ENCODE peak calls at places on chromosome 22, in eight cellular contexts. One of them, this sample, is unnamed.

GRCh38 chr22:44647141-44647540 is 54.9 kb upstream of the PRR5 start:
- DNase-seq in activated T-cell treated with anti-CD3 and anti-CD28 coated beads for 1 hour: no peak
- DNase-seq in adrenal gland: no peak
- DNase-seq in left ventricle myocardium superior: no peak
- DNase-seq in cardiac fibroblast: no peak
- DNase-seq in H4: no peak
- DNase-seq in endothelial cell of umbilical vein: no peak
- DNase-seq in GM23248: no peak
- DNase-seq in this sample: no peak

GRCh38 chr22:39138357-39138997 is 14.0 kb downstream of the CBX7 start:
- DNase-seq in GM23248: no peak
- DNase-seq in left ventricle myocardium superior: no peak
- DNase-seq in activated T-cell treated with anti-CD3 and anti-CD28 coated beads for 1 hour: no peak
- DNase-seq in endothelial cell of umbilical vein: no peak
- DNase-seq in H4: no peak
- DNase-seq in cardiac fibroblast: no peak
- DNase-seq in adrenal gland: no peak
- DNase-seq in this sample: no peak

GRCh38 chr22:28052818-28053217 is 133.8 kb upstream of the PITPNB start:
- DNase-seq in H4: no peak
- DNase-seq in GM23248: no peak
- DNase-seq in cardiac fibroblast: no peak
- DNase-seq in activated T-cell treated with anti-CD3 and anti-CD28 coated beads for 1 hour: no peak
- DNase-seq in endothelial cell of umbilical vein: no peak
- DNase-seq in adrenal gland: no peak
- DNase-seq in left ventricle myocardium superior: no peak
- DNase-seq in this sample: no peak

GRCh38 chr22:48705917-48706605 is 1121.6 kb downstream of the BRD1 start:
- DNase-seq in left ventricle myocardium superior: no peak
- DNase-seq in activated T-cell treated with anti-CD3 and anti-CD28 coated beads for 1 hour: no peak
- DNase-seq in H4: no peak
- DNase-seq in adrenal gland: no peak
- DNase-seq in GM23248: no peak
- DNase-seq in endothelial cell of umbilical vein: no peak
- DNase-seq in cardiac fibroblast: no peak
- DNase-seq in this sample: no peak

GRCh38 chr22:40534379-40535188 is 101.9 kb downstream of the MRTFA start:
- DNase-seq in activated T-cell treated with anti-CD3 and anti-CD28 coated beads for 1 hour: no peak
- DNase-seq in left ventricle myocardium superior: no peak
- DNase-seq in GM23248: peak; percentile 87
- DNase-seq in H4: peak; percentile 25
- DNase-seq in endothelial cell of umbilical vein: peak; percentile 39
- DNase-seq in cardiac fibroblast: peak; percentile 57
- DNase-seq in adrenal gland: no peak
- DNase-seq in this sample: no peak

GRCh38 chr22:32665676-32666075 is 135.8 kb upstream of the TIMP3 start:
- DNase-seq in endothelial cell of umbilical vein: no peak
- DNase-seq in H4: no peak
- DNase-seq in activated T-cell treated with anti-CD3 and anti-CD28 coated beads for 1 hour: no peak
- DNase-seq in cardiac fibroblast: no peak
- DNase-seq in adrenal gland: no peak
- DNase-seq in left ventricle myocardium superior: no peak
- DNase-seq in GM23248: peak; percentile 33
- DNase-seq in this sample: no peak

GRCh38 chr22:22166941-22167713 is 77.5 kb upstream of the VPREB1 start:
- DNase-seq in GM23248: no peak
- DNase-seq in H4: no peak
- DNase-seq in endothelial cell of umbilical vein: no peak
- DNase-seq in adrenal gland: no peak
- DNase-seq in left ventricle myocardium superior: no peak
- DNase-seq in cardiac fibroblast: no peak
- DNase-seq in activated T-cell treated with anti-CD3 and anti-CD28 coated beads for 1 hour: no peak
- DNase-seq in this sample: peak; percentile 18

GRCh38 chr22:17915676-17916075 is 108.7 kb downstream of the MICAL3 start:
- DNase-seq in adrenal gland: no peak
- DNase-seq in H4: no peak
- DNase-seq in left ventricle myocardium superior: no peak
- DNase-seq in endothelial cell of umbilical vein: no peak
- DNase-seq in cardiac fibroblast: no peak
- DNase-seq in activated T-cell treated with anti-CD3 and anti-CD28 coated beads for 1 hour: no peak
- DNase-seq in GM23248: no peak
- DNase-seq in this sample: no peak

GRCh38 chr22:29006346-29006745 is 55.3 kb downstream of the C22orf31 start:
- DNase-seq in endothelial cell of umbilical vein: no peak
- DNase-seq in activated T-cell treated with anti-CD3 and anti-CD28 coated beads for 1 hour: no peak
- DNase-seq in left ventricle myocardium superior: no peak
- DNase-seq in H4: no peak
- DNase-seq in GM23248: no peak
- DNase-seq in adrenal gland: no peak
- DNase-seq in cardiac fibroblast: no peak
- DNase-seq in this sample: no peak

GRCh38 chr22:26894362-26894761 is 237.0 kb downstream of the MIAT start:
- DNase-seq in adrenal gland: no peak
- DNase-seq in cardiac fibroblast: no peak
- DNase-seq in left ventricle myocardium superior: no peak
- DNase-seq in activated T-cell treated with anti-CD3 and anti-CD28 coated beads for 1 hour: no peak
- DNase-seq in GM23248: peak; percentile 64
- DNase-seq in H4: no peak
- DNase-seq in endothelial cell of umbilical vein: peak; percentile 12
- DNase-seq in this sample: no peak

GRCh38 chr22:48186121-48186790 is 1423.8 kb downstream of the TBC1D22A start:
- DNase-seq in H4: no peak
- DNase-seq in GM23248: no peak
- DNase-seq in cardiac fibroblast: no peak
- DNase-seq in adrenal gland: no peak
- DNase-seq in endothelial cell of umbilical vein: no peak
- DNase-seq in left ventricle myocardium superior: no peak
- DNase-seq in activated T-cell treated with anti-CD3 and anti-CD28 coated beads for 1 hour: no peak
- DNase-seq in this sample: no peak

GRCh38 chr22:30816413-30816812 is 121.7 kb downstream of the OSBP2 start:
- DNase-seq in activated T-cell treated with anti-CD3 and anti-CD28 coated beads for 1 hour: no peak
- DNase-seq in cardiac fibroblast: no peak
- DNase-seq in GM23248: no peak
- DNase-seq in endothelial cell of umbilical vein: no peak
- DNase-seq in adrenal gland: no peak
- DNase-seq in left ventricle myocardium superior: no peak
- DNase-seq in H4: no peak
- DNase-seq in this sample: no peak

GRCh38 chr22:20750461-20751184 is 23.3 kb upstream of the SERPIND1 start:
- DNase-seq in endothelial cell of umbilical vein: peak; percentile 83
- DNase-seq in H4: peak; percentile 33
- DNase-seq in adrenal gland: peak; percentile 74
- DNase-seq in activated T-cell treated with anti-CD3 and anti-CD28 coated beads for 1 hour: no peak
- DNase-seq in left ventricle myocardium superior: peak; percentile 63
- DNase-seq in GM23248: peak; percentile 93
- DNase-seq in cardiac fibroblast: peak; percentile 79
- DNase-seq in this sample: no peak

GRCh38 chr22:50531546-50532352 is 1.9 kb upstream of the TYMP start:
- DNase-seq in endothelial cell of umbilical vein: peak; percentile 42
- DNase-seq in H4: no peak
- DNase-seq in activated T-cell treated with anti-CD3 and anti-CD28 coated beads for 1 hour: peak; percentile 62
- DNase-seq in adrenal gland: peak; percentile 68
- DNase-seq in left ventricle myocardium superior: peak; percentile 90
- DNase-seq in GM23248: peak; percentile 88
- DNase-seq in cardiac fibroblast: peak; percentile 87
- DNase-seq in this sample: no peak

GRCh38 chr22:45225732-45226560 is 14.7 kb downstream of the KIAA0930 start:
- DNase-seq in endothelial cell of umbilical vein: no peak
- DNase-seq in activated T-cell treated with anti-CD3 and anti-CD28 coated beads for 1 hour: no peak
- DNase-seq in cardiac fibroblast: peak; percentile 54
- DNase-seq in H4: no peak
- DNase-seq in adrenal gland: no peak
- DNase-seq in left ventricle myocardium superior: no peak
- DNase-seq in GM23248: peak; percentile 72
- DNase-seq in this sample: no peak

GRCh38 chr22:36079041-36079440 is 50.4 kb upstream of the RBFOX2 start:
- DNase-seq in cardiac fibroblast: no peak
- DNase-seq in left ventricle myocardium superior: no peak
- DNase-seq in activated T-cell treated with anti-CD3 and anti-CD28 coated beads for 1 hour: no peak
- DNase-seq in endothelial cell of umbilical vein: no peak
- DNase-seq in GM23248: no peak
- DNase-seq in H4: no peak
- DNase-seq in adrenal gland: no peak
- DNase-seq in this sample: no peak

GRCh38 chr22:32469799-32470212 is 4.8 kb upstream of the FBXO7 start:
- DNase-seq in H4: peak; percentile 70
- DNase-seq in adrenal gland: peak; percentile 59
- DNase-seq in cardiac fibroblast: peak; percentile 58
- DNase-seq in GM23248: peak; percentile 87
- DNase-seq in endothelial cell of umbilical vein: no peak
- DNase-seq in activated T-cell treated with anti-CD3 and anti-CD28 coated beads for 1 hour: no peak
- DNase-seq in left ventricle myocardium superior: no peak
- DNase-seq in this sample: no peak

GRCh38 chr22:44931077-44931540 is 78.7 kb downstream of the PHF21B start:
- DNase-seq in H4: no peak
- DNase-seq in left ventricle myocardium superior: peak; percentile 89
- DNase-seq in adrenal gland: peak; percentile 76
- DNase-seq in activated T-cell treated with anti-CD3 and anti-CD28 coated beads for 1 hour: no peak
- DNase-seq in GM23248: peak; percentile 59
- DNase-seq in cardiac fibroblast: peak; percentile 27
- DNase-seq in endothelial cell of umbilical vein: no peak
- DNase-seq in this sample: no peak

GRCh38 chr22:17570851-17571631 is 7.7 kb downstream of the SLC25A18 start:
- DNase-seq in endothelial cell of umbilical vein: no peak
- DNase-seq in GM23248: peak; percentile 91
- DNase-seq in left ventricle myocardium superior: peak; percentile 93
- DNase-seq in H4: peak; percentile 68
- DNase-seq in cardiac fibroblast: peak; percentile 95
- DNase-seq in adrenal gland: peak; percentile 27
- DNase-seq in activated T-cell treated with anti-CD3 and anti-CD28 coated beads for 1 hour: no peak
- DNase-seq in this sample: no peak

GRCh38 chr22:16970446-16970845 is 37.6 kb downstream of the GAB4 start:
- DNase-seq in H4: no peak
- DNase-seq in cardiac fibroblast: no peak
- DNase-seq in endothelial cell of umbilical vein: no peak
- DNase-seq in GM23248: no peak
- DNase-seq in adrenal gland: no peak
- DNase-seq in activated T-cell treated with anti-CD3 and anti-CD28 coated beads for 1 hour: no peak
- DNase-seq in left ventricle myocardium superior: no peak
- DNase-seq in this sample: no peak

GRCh38 chr22:25829808-25830777 is 88.1 kb downstream of the MYO18B start:
- DNase-seq in endothelial cell of umbilical vein: no peak
- DNase-seq in adrenal gland: no peak
- DNase-seq in GM23248: no peak
- DNase-seq in activated T-cell treated with anti-CD3 and anti-CD28 coated beads for 1 hour: no peak
- DNase-seq in cardiac fibroblast: no peak
- DNase-seq in H4: peak; percentile 9
- DNase-seq in left ventricle myocardium superior: no peak
- DNase-seq in this sample: no peak

This sample was measured in MM.1S.